ENCODE peak calls at places on chromosomes 16 and 17, in nine cellular contexts. V is naive thymus-derived CD4-positive, alpha-beta T cell; I is GDM1; O is activated naive CD4-positive, alpha-beta T cell treated with anti-CD3 and anti-CD28 coated beads, Interleukin-2, amount 10 ng/mL, durations not matched to agents 7 days and 5 days; A is EL; E is M059J; P is BJ; S is activated T-cell treated with anti-CD3 and anti-CD28 coated beads for 1 hour; C is RCC 7860. F is an unnamed sample.
A peak's percentile ranks its signal among the peaks of the same experiment; 100 is the strongest.

GRCh38 chr17:68707032-68707431 is 105.9 kb upstream of the FAM20A start:
- DNase-seq in O (no peak), S (no peak), C (no peak), I (no peak), A (peak; percentile 80), P (peak; percentile 60), V (no peak), E (peak; percentile 6), F (peak; percentile 83)

GRCh38 chr17:36008998-36009665 is 7.8 kb upstream of the CCL15 start:
- DNase-seq in E (no peak), C (no peak), A (peak; percentile 22), I (no peak), S (no peak), O (no peak), P (no peak), V (no peak), F (peak; percentile 27)

GRCh38 chr17:81722184-81723120 is 10.4 kb downstream of the SLC25A10 start:
- DNase-seq in P (no peak), S (no peak), E (peak; percentile 61), O (no peak), A (no peak), I (no peak), C (peak; percentile 93), V (no peak), F (peak; percentile 79)

GRCh38 chr16:88326611-88327485 is 55.9 kb upstream of the ZNF469 start:
- DNase-seq in P (no peak), V (no peak), A (no peak), C (no peak), E (no peak), S (no peak), O (no peak), I (no peak), F (peak; percentile 77)

GRCh38 chr17:37386462-37386861 is 10.7 kb downstream of the C17orf78 start:
- DNase-seq in C (no peak), P (no peak), I (no peak), E (no peak), A (no peak), O (no peak), S (no peak), V (no peak), F (no peak)

GRCh38 chr17:17416400-17417360 is 60.1 kb upstream of the MED9 start:
- DNase-seq in E (peak; percentile 88), P (peak; percentile 51), C (peak; percentile 32), O (peak; percentile 47), A (peak; percentile 59), V (peak; percentile 4), I (peak; percentile 28), S (no peak), F (no peak)

GRCh38 chr16:75011634-75012307 is 12.9 kb downstream of the ZNRF1 start:
- DNase-seq in A (peak; percentile 91), V (no peak), O (no peak), I (no peak), S (no peak), C (peak; percentile 62), P (peak; percentile 81), E (peak; percentile 95), F (peak; percentile 86)

GRCh38 chr16:65070831-65071230 is 51.0 kb downstream of the CDH11 start:
- DNase-seq in S (no peak), O (no peak), P (peak; percentile 84), E (peak; percentile 97), A (peak; percentile 98), C (peak; percentile 82), I (no peak), V (no peak), F (peak; percentile 82)

GRCh38 chr16:48499822-48500440 is 110.0 kb downstream of the N4BP1 start:
- DNase-seq in I (no peak), P (peak; percentile 60), A (peak; percentile 65), S (no peak), C (no peak), O (no peak), E (peak; percentile 79), V (no peak), F (peak; percentile 93)